ENCODE peak calls at places on chromosomes 11 and 22, in five cellular contexts. E is right atrium auricular region; P is CD8-positive, alpha-beta T cell; Q is suprapubic skin; I is colonic mucosa. S is an unnamed sample. For H3K4me1 and H3K9me3, the result is how much of the 10 kb centered on the place peaks cover.

GRCh38 chr11:91163619-91164451 is 941.0 kb upstream of the CHORDC1 start:
- DNase-seq in P (no peak), Q (no peak), E (no peak), I (no peak), S (no peak)

GRCh38 chr11:131653244-131653643 is 282.8 kb downstream of the NTM start:
- DNase-seq in I (no peak), E (no peak), P (no peak), Q (no peak), S (no peak)

GRCh38 chr11:18723991-18724390 is 2.0 kb downstream of the IGSF22 start:
- DNase-seq in P (no peak), Q (no peak), I (no peak), E (no peak), S (no peak)

GRCh38 chr11:75565916-75566762 is 4.1 kb downstream of the SERPINH1 start:
- DNase-seq in E (no peak), I (no peak), Q (no peak), P (no peak), S (peak)

GRCh38 chr11:10314199-10315072 is 9.6 kb downstream of the ADM start:
- DNase-seq in Q (no peak), P (peak), I (no peak), E (no peak), S (no peak)

GRCh38 chr22:17729561-17729960 is 44.7 kb downstream of the BID start:
- DNase-seq in I (no peak), Q (no peak), P (no peak), E (no peak), S (no peak)

GRCh38 chr11:2868604-2869526 is 16.7 kb downstream of the CDKN1C start:
- DNase-seq in E (no peak), I (no peak), Q (no peak), P (no peak), S (no peak)

GRCh38 chr22:36772451-36772850 is 3.5 kb downstream of the IFT27 start:
- DNase-seq in E (no peak), I (no peak), P (no peak), Q (peak), S (no peak)

GRCh38 chr11:78212586-78213371 is 24.1 kb downstream of the USP35 start:
- DNase-seq in E (no peak), I (no peak), P (no peak), Q (no peak), S (peak)

GRCh38 chr22:22810018-22810427 is 77.6 kb upstream of the IGLL5 start:
- DNase-seq in I (no peak), Q (no peak), E (no peak), P (peak), S (peak)

GRCh38 chr11:71240061-71240690 is 12.2 kb downstream of the SHANK2 start:
- DNase-seq in I (no peak), E (no peak), P (no peak), Q (peak), S (no peak)

GRCh38 chr11:47980093-47980906 is at the start of gene PTPRJ:
- DNase-seq in I (peak), Q (peak), P (peak), E (no peak), S (peak)

GRCh38 chr11:39327302-39327701 is 2132.2 kb downstream of the LRRC4C start:
- DNase-seq in P (no peak), Q (no peak), E (no peak), I (no peak), S (no peak)

GRCh38 chr11:19814421-19814820 is 101.8 kb downstream of the NAV2 start:
- DNase-seq in E (no peak), Q (no peak), I (no peak), P (no peak), S (no peak)

GRCh38 chr22:45919504-45920286 is 57.3 kb downstream of the WNT7B start:
- DNase-seq in I (no peak), E (no peak), P (no peak), Q (no peak), S (no peak)

GRCh38 chr11:854601-855342 is 12.1 kb downstream of the TSPAN4 start:
- DNase-seq in E (no peak), P (no peak), I (no peak), Q (no peak), S (no peak)

GRCh38 chr11:15774021-15774862 is 582.1 kb downstream of the SOX6 start:
- DNase-seq in P (no peak), E (no peak), I (no peak), Q (no peak), S (no peak)

GRCh38 chr11:119181677-119182412 is 3.4 kb upstream of the NHERF4 start:
- DNase-seq in Q (no peak), P (no peak), I (no peak), E (no peak), S (no peak)

GRCh38 chr11:834371-835316 is 1.9 kb downstream of the CD151 start:
- DNase-seq in E (peak), P (no peak), I (peak), Q (no peak), S (peak)

GRCh38 chr11:72781313-72782080 is 12.3 kb downstream of the STARD10 start:
- DNase-seq in I (peak), Q (no peak), P (peak), E (no peak), S (no peak)

GRCh38 chr11:43680521-43681505 is at the start of gene HSD17B12:
- DNase-seq in I (peak), P (peak), E (peak), Q (peak), S (peak)

GRCh38 chr11:102194257-102194656 is 84.0 kb downstream of the YAP1 start:
- DNase-seq in P (no peak), Q (no peak), I (no peak), E (no peak), S (no peak)

GRCh38 chr22:19765477-19766234 is 5.1 kb downstream of the TBX1 start:
- DNase-seq in Q (no peak), E (no peak), P (peak), I (no peak), S (peak)

GRCh38 chr22:23847991-23848864 is 9.4 kb upstream of the DERL3 start:
- DNase-seq in E (no peak), P (no peak), Q (no peak), I (no peak), S (peak)

GRCh38 chr11:15770798-15771414 is 585.4 kb downstream of the SOX6 start:
- DNase-seq in I (peak), Q (no peak), P (no peak), E (no peak), S (peak)

GRCh38 chr11:86990520-86990919 is 35.3 kb upstream of the FZD4 start:
- DNase-seq in E (no peak), Q (no peak), P (no peak), I (no peak), S (no peak)

GRCh38 chr11:47179655-47179991 is 2.9 kb upstream of the ARFGAP2 start:
- DNase-seq in I (no peak), E (no peak), P (peak), Q (no peak), S (no peak)

GRCh38 chr22:29705651-29706050 is 14.2 kb upstream of the CABP7 start:
- DNase-seq in P (no peak), E (no peak), I (no peak), Q (no peak), S (peak)

DNA sequence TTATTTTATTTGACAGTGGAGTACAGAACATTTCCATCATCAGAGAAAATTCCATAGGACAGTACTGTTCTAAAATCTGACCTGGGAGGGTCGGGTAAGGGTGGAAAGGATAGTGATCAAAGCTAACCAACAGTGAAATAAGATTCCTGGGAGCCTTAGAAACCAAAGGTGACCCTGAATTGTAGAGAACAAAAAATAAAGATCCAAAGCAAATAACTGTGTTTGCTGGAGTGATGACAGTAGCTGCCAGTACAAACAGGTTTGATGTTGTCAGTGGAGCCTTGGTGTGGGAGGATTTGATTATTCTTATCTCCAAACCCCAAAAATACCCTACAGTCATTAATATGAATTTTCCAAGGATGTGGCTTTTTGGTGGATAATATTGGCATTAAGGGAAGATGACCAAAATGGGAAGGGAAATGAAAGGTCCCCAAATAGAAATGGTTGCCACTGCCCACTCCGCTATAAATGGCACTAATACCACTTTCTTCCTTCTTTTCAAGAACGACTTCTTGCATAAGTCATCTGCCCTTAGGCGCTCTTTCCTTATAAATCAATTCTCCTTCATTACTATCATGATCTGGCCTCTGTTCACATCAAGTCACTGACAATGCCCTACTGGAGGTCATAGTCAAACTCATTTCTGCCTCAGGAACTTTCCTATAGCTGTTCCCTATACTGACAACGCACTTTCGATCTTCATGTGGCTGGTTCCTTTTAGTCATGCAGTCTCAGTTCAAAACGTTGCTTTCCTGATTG is 44.4 kb downstream of the EHF start:
- DNase-seq in E (no peak), I (no peak), P (no peak), Q (no peak), S (no peak)
- H3K4me1 ChIP-seq in E (under half), I (under half), P (under half), Q (under half), S (under half)

GRCh38 chr22:41922940-41923594 is 3.5 kb downstream of the TNFRSF13C start:
- DNase-seq in E (no peak), Q (no peak), I (no peak), P (no peak), S (no peak)
- H3K27ac ChIP-seq in E (no peak), Q (no peak), I (no peak), P (no peak), S (no peak)

DNA sequence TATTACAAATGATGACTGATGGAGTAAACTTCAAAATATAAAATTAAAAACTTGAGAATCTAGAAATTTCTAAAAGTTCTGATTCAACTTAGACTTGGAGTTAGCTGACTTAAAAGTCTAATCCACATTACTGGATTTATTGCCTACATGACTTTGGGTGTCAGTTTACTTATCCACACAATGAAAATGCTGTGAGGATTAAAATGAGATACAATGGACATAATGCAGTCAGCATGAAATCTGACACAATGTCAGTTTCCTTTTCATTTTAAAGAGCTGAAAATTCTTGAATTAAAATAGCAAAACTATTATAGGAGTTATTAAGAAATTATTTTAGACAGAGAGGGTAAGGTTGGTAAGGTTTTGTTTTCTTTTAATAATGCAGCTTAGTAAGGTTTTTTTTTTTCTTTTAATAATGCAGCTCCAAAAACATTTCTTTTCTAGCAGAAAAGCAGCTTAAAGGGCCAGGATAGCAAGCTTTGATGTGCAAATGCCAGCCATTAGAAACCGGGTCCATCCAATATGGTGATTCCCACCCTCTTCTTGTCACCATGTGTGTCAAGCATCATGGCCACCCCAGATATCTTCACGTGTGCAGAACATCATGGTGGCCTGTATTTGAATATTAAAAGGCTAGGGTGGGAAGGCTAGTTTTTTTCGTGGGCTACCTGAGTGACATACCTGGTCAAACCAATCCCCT is 18.9 kb downstream of the APIP start:
- DNase-seq in Q (no peak), E (no peak), I (no peak), P (no peak), S (no peak)
- H3K9me3 ChIP-seq in Q (under half), E (under half), I (under half), P (under half), S (under half)

GRCh38 chr11:33723238-33723881 is 12.9 kb downstream of the CD59 start:
- DNase-seq in E (peak), Q (peak), P (no peak), I (no peak), S (peak)
- H3K4me1 ChIP-seq in E (half or more), Q (half or more), P (under half), I (under half), S (under half)

GRCh38 chr11:61022311-61023085 is 51.0 kb downstream of the CD6 start:
- DNase-seq in E (no peak), I (no peak), P (peak), Q (no peak), S (no peak)
- H3K27ac ChIP-seq in E (no peak), I (no peak), P (peak), Q (no peak), S (no peak)

GRCh38 chr22:49213731-49214352 is 613.8 kb downstream of the BRD1 start:
- DNase-seq in I (no peak), E (peak), Q (no peak), P (no peak), S (no peak)
- H3K9me3 ChIP-seq in I (under half), E (under half), Q (under half), P (under half), S (under half)

GRCh38 chr11:8726395-8726794 is 43.8 kb downstream of the RPL27A start:
- DNase-seq in P (no peak), E (no peak), Q (no peak), I (no peak), S (no peak)
- H3K4me1 ChIP-seq in P (under half), E (half or more), Q (under half), I (under half), S (under half)

S was measured in right cardiac atrium.